ENCODE peak calls at places on chromosomes 1 and 21, in five cellular contexts. One of them, this sample, is unnamed.

GRCh38 chr1:49824261-49824660 is 199.5 kb downstream of the AGBL4 start:
- DNase-seq in activated CD4-positive, alpha-beta T cell treated with anti-CD3 and anti-CD28 coated beads for 4 hours: no peak
- DNase-seq in GOT3: no peak
- DNase-seq in fibroblast of pulmonary artery: no peak
- DNase-seq in HEK293T: no peak
- DNase-seq in this sample: no peak

GRCh38 chr1:6970256-6970655 is 185.0 kb downstream of the CAMTA1 start:
- DNase-seq in HEK293T: no peak
- DNase-seq in fibroblast of pulmonary artery: no peak
- DNase-seq in activated CD4-positive, alpha-beta T cell treated with anti-CD3 and anti-CD28 coated beads for 4 hours: no peak
- DNase-seq in GOT3: no peak
- DNase-seq in this sample: no peak

GRCh38 chr1:67723620-67724019 is 38.6 kb downstream of the GADD45A start:
- DNase-seq in HEK293T: no peak
- DNase-seq in activated CD4-positive, alpha-beta T cell treated with anti-CD3 and anti-CD28 coated beads for 4 hours: no peak
- DNase-seq in GOT3: no peak
- DNase-seq in fibroblast of pulmonary artery: peak
- DNase-seq in this sample: no peak

GRCh38 chr21:38170705-38171682 is 85.8 kb upstream of the KCNJ15 start:
- DNase-seq in GOT3: no peak
- DNase-seq in HEK293T: no peak
- DNase-seq in fibroblast of pulmonary artery: peak
- DNase-seq in activated CD4-positive, alpha-beta T cell treated with anti-CD3 and anti-CD28 coated beads for 4 hours: no peak
- DNase-seq in this sample: no peak

GRCh38 chr1:175343945-175344344 is 151.4 kb upstream of the KIAA0040 start:
- DNase-seq in GOT3: no peak
- DNase-seq in fibroblast of pulmonary artery: no peak
- DNase-seq in HEK293T: no peak
- DNase-seq in activated CD4-positive, alpha-beta T cell treated with anti-CD3 and anti-CD28 coated beads for 4 hours: no peak
- DNase-seq in this sample: no peak

GRCh38 chr1:20100632-20101355 is 18.5 kb downstream of the PLA2G2D start:
- DNase-seq in activated CD4-positive, alpha-beta T cell treated with anti-CD3 and anti-CD28 coated beads for 4 hours: no peak
- DNase-seq in HEK293T: peak
- DNase-seq in GOT3: no peak
- DNase-seq in fibroblast of pulmonary artery: peak
- DNase-seq in this sample: peak

GRCh38 chr1:9311489-9311888 is 18.8 kb downstream of the SPSB1 start:
- DNase-seq in GOT3: no peak
- DNase-seq in activated CD4-positive, alpha-beta T cell treated with anti-CD3 and anti-CD28 coated beads for 4 hours: no peak
- DNase-seq in HEK293T: no peak
- DNase-seq in fibroblast of pulmonary artery: no peak
- DNase-seq in this sample: no peak

GRCh38 chr1:234875328-234875952 is 253.2 kb downstream of the TOMM20 start:
- DNase-seq in HEK293T: no peak
- DNase-seq in GOT3: no peak
- DNase-seq in activated CD4-positive, alpha-beta T cell treated with anti-CD3 and anti-CD28 coated beads for 4 hours: no peak
- DNase-seq in fibroblast of pulmonary artery: no peak
- DNase-seq in this sample: no peak

GRCh38 chr1:10060311-10061100 is 27.7 kb downstream of the UBE4B start:
- DNase-seq in HEK293T: no peak
- DNase-seq in activated CD4-positive, alpha-beta T cell treated with anti-CD3 and anti-CD28 coated beads for 4 hours: no peak
- DNase-seq in GOT3: no peak
- DNase-seq in fibroblast of pulmonary artery: no peak
- DNase-seq in this sample: no peak

GRCh38 chr1:157247005-157247763 is 109.0 kb upstream of the ETV3 start:
- DNase-seq in fibroblast of pulmonary artery: no peak
- DNase-seq in HEK293T: no peak
- DNase-seq in activated CD4-positive, alpha-beta T cell treated with anti-CD3 and anti-CD28 coated beads for 4 hours: no peak
- DNase-seq in GOT3: no peak
- DNase-seq in this sample: no peak

GRCh38 chr1:150186789-150187559 is 37.3 kb downstream of the PLEKHO1 start:
- DNase-seq in GOT3: no peak
- DNase-seq in HEK293T: peak
- DNase-seq in fibroblast of pulmonary artery: peak
- DNase-seq in activated CD4-positive, alpha-beta T cell treated with anti-CD3 and anti-CD28 coated beads for 4 hours: peak
- DNase-seq in this sample: peak

GRCh38 chr1:25701030-25701785 is 84.6 kb downstream of the MAN1C1 start:
- DNase-seq in fibroblast of pulmonary artery: no peak
- DNase-seq in HEK293T: no peak
- DNase-seq in activated CD4-positive, alpha-beta T cell treated with anti-CD3 and anti-CD28 coated beads for 4 hours: no peak
- DNase-seq in GOT3: no peak
- DNase-seq in this sample: no peak

GRCh38 chr1:50978144-50978851 is 8.3 kb downstream of the CDKN2C start:
- DNase-seq in HEK293T: peak
- DNase-seq in activated CD4-positive, alpha-beta T cell treated with anti-CD3 and anti-CD28 coated beads for 4 hours: peak
- DNase-seq in fibroblast of pulmonary artery: peak
- DNase-seq in GOT3: no peak
- DNase-seq in this sample: peak

GRCh38 chr21:44509539-44509938 is 30.5 kb downstream of the KRTAP10-1 start:
- DNase-seq in GOT3: no peak
- DNase-seq in activated CD4-positive, alpha-beta T cell treated with anti-CD3 and anti-CD28 coated beads for 4 hours: no peak
- DNase-seq in HEK293T: no peak
- DNase-seq in fibroblast of pulmonary artery: no peak
- DNase-seq in this sample: no peak

GRCh38 chr1:56194911-56195310 is 384.5 kb downstream of the PLPP3 start:
- DNase-seq in GOT3: no peak
- DNase-seq in activated CD4-positive, alpha-beta T cell treated with anti-CD3 and anti-CD28 coated beads for 4 hours: no peak
- DNase-seq in HEK293T: no peak
- DNase-seq in fibroblast of pulmonary artery: peak
- DNase-seq in this sample: no peak

GRCh38 chr1:212007896-212008295 is 27.5 kb downstream of the INTS7 start:
- DNase-seq in activated CD4-positive, alpha-beta T cell treated with anti-CD3 and anti-CD28 coated beads for 4 hours: no peak
- DNase-seq in GOT3: no peak
- DNase-seq in HEK293T: no peak
- DNase-seq in fibroblast of pulmonary artery: no peak
- DNase-seq in this sample: no peak

GRCh38 chr1:110309139-110309538 is 30.0 kb upstream of the RBM15 start:
- DNase-seq in GOT3: no peak
- DNase-seq in HEK293T: no peak
- DNase-seq in fibroblast of pulmonary artery: peak
- DNase-seq in activated CD4-positive, alpha-beta T cell treated with anti-CD3 and anti-CD28 coated beads for 4 hours: no peak
- DNase-seq in this sample: no peak

GRCh38 chr1:9784508-9785133 is 39.1 kb downstream of the CLSTN1 start:
- DNase-seq in HEK293T: peak
- DNase-seq in activated CD4-positive, alpha-beta T cell treated with anti-CD3 and anti-CD28 coated beads for 4 hours: peak
- DNase-seq in GOT3: no peak
- DNase-seq in fibroblast of pulmonary artery: peak
- DNase-seq in this sample: peak

GRCh38 chr1:111746614-111746999 is 7.4 kb upstream of the INKA2 start:
- DNase-seq in activated CD4-positive, alpha-beta T cell treated with anti-CD3 and anti-CD28 coated beads for 4 hours: no peak
- DNase-seq in GOT3: no peak
- DNase-seq in fibroblast of pulmonary artery: no peak
- DNase-seq in HEK293T: no peak
- DNase-seq in this sample: no peak

GRCh38 chr21:43816611-43817071 is 27.3 kb downstream of the RRP1 start:
- DNase-seq in activated CD4-positive, alpha-beta T cell treated with anti-CD3 and anti-CD28 coated beads for 4 hours: no peak
- DNase-seq in fibroblast of pulmonary artery: no peak
- DNase-seq in HEK293T: no peak
- DNase-seq in GOT3: no peak
- DNase-seq in this sample: no peak

GRCh38 chr1:237386362-237387143 is 344.6 kb downstream of the RYR2 start:
- DNase-seq in fibroblast of pulmonary artery: peak
- DNase-seq in activated CD4-positive, alpha-beta T cell treated with anti-CD3 and anti-CD28 coated beads for 4 hours: no peak
- DNase-seq in HEK293T: peak
- DNase-seq in GOT3: no peak
- DNase-seq in this sample: no peak

GRCh38 chr1:164836614-164837018 is 277.6 kb downstream of the PBX1 start:
- DNase-seq in GOT3: no peak
- DNase-seq in HEK293T: no peak
- DNase-seq in activated CD4-positive, alpha-beta T cell treated with anti-CD3 and anti-CD28 coated beads for 4 hours: no peak
- DNase-seq in fibroblast of pulmonary artery: peak
- DNase-seq in this sample: peak

GRCh38 chr1:20654104-20654690 is 7.0 kb downstream of the DDOST start:
- DNase-seq in activated CD4-positive, alpha-beta T cell treated with anti-CD3 and anti-CD28 coated beads for 4 hours: no peak
- DNase-seq in GOT3: no peak
- DNase-seq in fibroblast of pulmonary artery: peak
- DNase-seq in HEK293T: no peak
- DNase-seq in this sample: no peak

This sample was measured in HAP-1.